ENCODE peak calls at places on chromosomes 16 and 17, in seven cellular contexts. Q is transverse colon, C is cardiac fibroblast, O is fibroblast of mammary gland, T is A549, X is GM23338, N is AG04450. P is an unnamed sample.
A peak's percentile ranks its signal among the peaks of the same experiment; 100 is the strongest.

GRCh38 chr17:80528521-80528920 is 16.1 kb upstream of the RPTOR start:
- DNase-seq in T (no peak), N (no peak), X (no peak), Q (no peak), O (no peak), C (no peak), P (no peak)

GRCh38 chr17:64413505-64413904 is 22.8 kb upstream of the PECAM1 start:
- DNase-seq in C (no peak), Q (peak; percentile 40), X (peak; percentile 13), O (no peak), N (no peak), T (no peak), P (no peak)

GRCh38 chr16:82655315-82655714 is 28.5 kb downstream of the CDH13 start:
- DNase-seq in X (no peak), Q (peak; percentile 45), C (peak; percentile 75), N (peak; percentile 69), O (peak; percentile 79), T (no peak), P (peak; percentile 92)

GRCh38 chr17:74372426-74372825 is 5.1 kb downstream of the GPR142 start:
- DNase-seq in C (no peak), T (no peak), X (no peak), Q (no peak), N (no peak), O (no peak), P (no peak)

GRCh38 chr17:50146927-50147640 is 3.4 kb downstream of the PPP1R9B start:
- DNase-seq in T (no peak), O (no peak), Q (no peak), N (no peak), X (no peak), C (no peak), P (no peak)

GRCh38 chr16:86044881-86045600 is 146.1 kb downstream of the IRF8 start:
- DNase-seq in C (no peak), T (no peak), Q (peak; percentile 24), X (no peak), O (no peak), N (no peak), P (no peak)

GRCh38 chr17:10698116-10698818 is 873 bp downstream of the ADPRM start:
- DNase-seq in N (no peak), T (no peak), O (peak; percentile 63), Q (no peak), X (peak; percentile 11), C (peak; percentile 44), P (peak; percentile 53)

GRCh38 chr16:46768809-46769208 is 20.7 kb upstream of the MYLK3 start:
- DNase-seq in T (no peak), C (no peak), Q (no peak), X (no peak), N (no peak), O (no peak), P (no peak)

GRCh38 chr16:2842340-2843000 is 12.4 kb downstream of the ZG16B start:
- DNase-seq in N (no peak), Q (peak; percentile 52), T (peak; percentile 51), O (peak; percentile 76), X (peak; percentile 94), C (peak; percentile 42), P (peak; percentile 69)

GRCh38 chr17:40352044-40352778 is 12.3 kb downstream of the GJD3 start:
- DNase-seq in N (no peak), X (no peak), C (no peak), O (no peak), Q (no peak), T (no peak), P (no peak)

GRCh38 chr16:83813818-83814653 is 6.3 kb downstream of the HSBP1 start:
- DNase-seq in T (peak; percentile 40), Q (peak; percentile 52), O (peak; percentile 60), X (peak; percentile 62), N (peak; percentile 78), C (peak; percentile 72), P (peak; percentile 81)

GRCh38 chr17:37708616-37709212 is 36.1 kb downstream of the HNF1B start:
- DNase-seq in O (peak; percentile 6), T (peak; percentile 73), X (no peak), Q (peak; percentile 70), C (no peak), N (no peak), P (no peak)

GRCh38 chr16:53478965-53479364 is 24.0 kb downstream of the AKTIP start:
- DNase-seq in O (no peak), Q (no peak), X (no peak), T (no peak), C (no peak), N (no peak), P (no peak)

GRCh38 chr16:80323808-80324195 is 217.0 kb upstream of the DYNLRB2 start:
- DNase-seq in C (no peak), N (no peak), Q (no peak), T (no peak), X (peak; percentile 14), O (no peak), P (no peak)

GRCh38 chr16:31214705-31215286 is 877 bp downstream of the TRIM72 start:
- DNase-seq in Q (no peak), O (no peak), X (peak; percentile 61), T (no peak), C (no peak), N (no peak), P (no peak)

GRCh38 chr16:31215287-31216115 is 1.4 kb downstream of the PYDC1 start:
- DNase-seq in T (peak; percentile 65), X (peak; percentile 95), Q (peak; percentile 66), N (no peak), O (peak; percentile 57), C (peak; percentile 65), P (peak; percentile 69)

GRCh38 chr16:31216116-31216469 is 842 bp downstream of the PYDC1 start:
- DNase-seq in C (no peak), X (no peak), N (no peak), Q (no peak), O (no peak), T (no peak), P (no peak)

GRCh38 chr16:31219154-31219741 is 2.3 kb upstream of the PYDC1 start:
- DNase-seq in X (no peak), O (no peak), T (no peak), N (no peak), Q (no peak), C (no peak), P (no peak)

GRCh38 chr16:31216552-31217530 is at the start of gene PYDC1:
- DNase-seq in O (no peak), C (no peak), T (no peak), X (peak; percentile 73), N (no peak), Q (no peak), P (no peak)
- H3K4me3 ChIP-seq in O (no peak within 1 kb of the TSS), C (no peak within 1 kb of the TSS), T (peak within 1 kb of the TSS; percentile 53), X (peak within 1 kb of the TSS; percentile 77), N (no peak within 1 kb of the TSS), Q (peak within 1 kb of the TSS; percentile 33), P (no peak within 1 kb of the TSS)

DNA sequence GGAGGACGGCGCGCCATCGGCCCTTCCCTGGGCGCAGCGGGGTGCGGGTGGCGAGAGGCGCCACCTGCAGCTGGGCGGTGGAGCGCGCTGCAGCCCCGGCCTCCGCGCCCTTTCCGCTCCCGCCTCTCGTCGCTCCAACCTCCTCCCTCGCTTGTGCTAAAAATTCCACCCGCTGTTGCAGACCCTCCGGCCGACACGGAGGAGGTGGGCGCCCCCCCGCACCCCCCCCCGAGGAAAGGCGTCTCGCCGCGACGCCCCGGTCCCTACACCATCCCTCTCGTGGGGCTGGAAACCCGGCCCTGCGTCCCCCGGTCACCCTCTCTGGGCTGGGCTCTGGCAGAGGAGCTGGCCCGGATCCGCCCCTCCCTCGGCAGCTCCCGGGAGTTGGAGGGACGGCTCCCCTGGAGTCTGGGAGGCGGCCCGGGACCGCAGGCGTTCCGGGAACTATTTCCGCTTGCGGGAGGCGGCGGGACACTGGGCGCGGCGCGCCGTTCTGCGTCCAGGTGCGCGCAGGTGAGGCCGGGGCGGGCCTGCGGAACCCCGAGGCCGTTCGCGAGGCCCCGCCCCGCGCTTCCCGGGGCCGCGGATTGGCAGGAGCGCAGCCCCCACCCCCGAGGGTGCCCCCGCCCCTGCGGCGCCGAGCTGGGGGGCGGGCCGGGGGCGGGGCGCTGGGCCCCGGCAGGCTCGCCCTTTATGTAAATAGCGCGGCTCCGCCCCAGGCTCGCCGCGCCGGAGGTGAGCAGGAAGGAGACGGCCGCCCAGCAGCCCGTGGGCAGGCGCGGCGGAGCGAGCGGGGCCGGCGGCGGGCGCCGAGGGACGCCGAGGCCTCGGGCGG is at the start of gene LLGL2:
- DNase-seq in T (peak; percentile 83), Q (peak; percentile 94), X (peak; percentile 93), N (no peak), C (peak; percentile 50), O (no peak), P (peak; percentile 60)
- TF ChIP-seq CTCF in T (peak; percentile 69), Q (peak; percentile 47), X (no peak), N (peak; percentile 16), C (no peak), O (no peak), P (peak; percentile 42)

GRCh38 chr17:44795421-44795820 is 34.7 kb downstream of the GJC1 start:
- DNase-seq in T (no peak), Q (no peak), C (no peak), O (no peak), X (no peak), N (no peak), P (no peak)

GRCh38 chr17:44795928-44796327 is 34.2 kb downstream of the GJC1 start:
- DNase-seq in X (no peak), N (no peak), T (no peak), Q (no peak), O (no peak), C (no peak), P (no peak)

GRCh38 chr17:44796731-44797130 is 33.4 kb downstream of the GJC1 start:
- DNase-seq in O (no peak), T (no peak), Q (no peak), X (no peak), C (no peak), N (no peak), P (no peak)

GRCh38 chr17:44797809-44798208 is 32.3 kb downstream of the GJC1 start:
- DNase-seq in X (no peak), C (no peak), N (no peak), Q (no peak), O (peak; percentile 10), T (no peak), P (peak; percentile 67)

GRCh38 chr17:44798352-44798751 is 31.7 kb downstream of the GJC1 start:
- DNase-seq in O (no peak), C (no peak), X (no peak), Q (no peak), T (no peak), N (no peak), P (no peak)
- H3K4me3 ChIP-seq in O (no peak overlapping the region), C (no peak overlapping the region), X (no peak overlapping the region), Q (no peak overlapping the region), T (no peak overlapping the region), N (no peak overlapping the region), P (no peak overlapping the region)

GRCh38 chr16:1006781-1007180 is 25.2 kb downstream of the SOX8 start:
- DNase-seq in X (no peak), N (no peak), Q (no peak), T (no peak), O (no peak), C (no peak), P (no peak)
- TF ChIP-seq CTCF in X (no peak), N (no peak), Q (no peak), T (no peak), O (no peak), C (no peak), P (no peak)